ENCODE peak calls at places on chromosomes 5 and 9, in nine cellular contexts. D, L, Y, I, W, X, O, A and S are unnamed samples.

GRCh38 chr5:174608631-174609097 is 115.7 kb upstream of the MSX2 start:
- DNase-seq in L (peak; percentile 41), D (no peak), X (no peak), I (no peak), Y (peak; percentile 11), A (peak; percentile 15), O (no peak), W (peak; percentile 22), S (peak; percentile 99)

GRCh38 chr9:126395439-126396212 is 69.0 kb downstream of the MVB12B start:
- DNase-seq in D (peak; percentile 63), I (peak; percentile 44), W (no peak), Y (no peak), O (no peak), A (no peak), X (no peak), L (no peak), S (no peak)

GRCh38 chr5:120240716-120241115 is 223.4 kb upstream of the PRR16 start:
- DNase-seq in X (no peak), L (no peak), A (no peak), Y (no peak), D (peak; percentile 12), I (no peak), W (no peak), O (no peak), S (no peak)

GRCh38 chr9:114771901-114772300 is 33.9 kb downstream of the TNFSF15 start:
- DNase-seq in I (no peak), L (no peak), Y (no peak), W (no peak), D (peak; percentile 62), X (no peak), O (no peak), A (no peak), S (no peak)

GRCh38 chr9:99971410-99971809 is 65.0 kb downstream of the STX17 start:
- DNase-seq in L (no peak), D (no peak), W (no peak), Y (no peak), A (no peak), O (no peak), I (no peak), X (no peak), S (no peak)

GRCh38 chr5:5066276-5067186 is 73.6 kb upstream of the ADAMTS16 start:
- DNase-seq in W (no peak), D (no peak), L (no peak), I (no peak), O (no peak), A (no peak), Y (no peak), X (no peak), S (peak; percentile 52)

GRCh38 chr5:73323466-73323865 is 125.1 kb downstream of the FOXD1 start:
- DNase-seq in L (no peak), Y (no peak), O (no peak), X (no peak), W (no peak), A (no peak), D (no peak), I (no peak), S (no peak)

GRCh38 chr5:174454464-174454863 is 269.9 kb upstream of the MSX2 start:
- DNase-seq in O (no peak), Y (no peak), X (no peak), D (no peak), L (no peak), W (no peak), A (no peak), I (no peak), S (no peak)

GRCh38 chr5:147177125-147177840 is 57.5 kb upstream of the STK32A start:
- DNase-seq in O (no peak), I (no peak), L (no peak), X (no peak), A (no peak), W (no peak), D (peak; percentile 57), Y (peak; percentile 15), S (no peak)

GRCh38 chr5:141747152-141747640 is 65.2 kb upstream of the ARAP3 start:
- DNase-seq in I (peak; percentile 27), L (peak; percentile 94), O (peak; percentile 22), W (no peak), D (peak; percentile 60), X (no peak), Y (peak; percentile 82), A (peak; percentile 98), S (peak; percentile 87)

GRCh38 chr9:130898552-130898852 is 1.9 kb upstream of the QRFP start:
- DNase-seq in O (no peak), A (no peak), D (no peak), X (no peak), W (no peak), Y (peak; percentile 25), L (no peak), I (no peak), S (no peak)